ENCODE peak calls at places on chromosomes 11 and 22, in four cellular contexts. O, Y, B and U are unnamed samples.

GRCh38 chr11:69999721-70000120 is 78.4 kb upstream of the ANO1 start:
- DNase-seq in O (no peak), Y (no peak), B (no peak), U (no peak)

GRCh38 chr11:60634151-60634550 is 65.3 kb upstream of the MS4A8 start:
- DNase-seq in O (no peak), Y (no peak), B (peak), U (no peak)

GRCh38 chr22:48425091-48425506 is 1402.6 kb downstream of the BRD1 start:
- DNase-seq in O (no peak), Y (no peak), B (no peak), U (no peak)

GRCh38 chr22:41908409-41909289 is 6.2 kb downstream of the SHISA8 start:
- DNase-seq in O (no peak), Y (no peak), B (peak), U (no peak)

GRCh38 chr11:19577849-19578619 is 134.6 kb upstream of the NAV2 start:
- DNase-seq in O (peak), Y (peak), B (no peak), U (no peak)

GRCh38 chr11:68998390-68998911 is 14.6 kb downstream of the MRGPRF start:
- DNase-seq in O (no peak), Y (peak), B (no peak), U (no peak)

GRCh38 chr22:50627452-50627913 is 469 bp downstream of the ARSA start:
- DNase-seq in O (peak), Y (no peak), B (peak), U (no peak)

GRCh38 chr11:69449320-69450063 is 32.0 kb upstream of the LINC01488 start:
- DNase-seq in O (peak), Y (peak), B (peak), U (no peak)

GRCh38 chr11:69170704-69171103 is 15.0 kb downstream of the SMIM38 start:
- DNase-seq in O (no peak), Y (no peak), B (no peak), U (no peak)

GRCh38 chr11:96228472-96228871 is 114.5 kb downstream of the MAML2 start:
- DNase-seq in O (peak), Y (peak), B (no peak), U (no peak)

GRCh38 chr22:40797427-40797826 is 21.7 kb downstream of the SLC25A17 start:
- DNase-seq in O (no peak), Y (no peak), B (no peak), U (no peak)

GRCh38 chr11:11731311-11732083 is 109.7 kb upstream of the GALNT18 start:
- DNase-seq in O (no peak), Y (no peak), B (no peak), U (no peak)

GRCh38 chr22:24953294-24954113 is 988 bp downstream of the KIAA1671 start:
- DNase-seq in O (peak), Y (peak), B (no peak), U (no peak)

GRCh38 chr11:119169272-119169719 is 771 bp downstream of the NLRX1 start:
- DNase-seq in O (peak), Y (no peak), B (peak), U (no peak)

GRCh38 chr11:77125191-77125590 is 2.9 kb upstream of the MYO7A start:
- DNase-seq in O (no peak), Y (peak), B (no peak), U (no peak)

DNA sequence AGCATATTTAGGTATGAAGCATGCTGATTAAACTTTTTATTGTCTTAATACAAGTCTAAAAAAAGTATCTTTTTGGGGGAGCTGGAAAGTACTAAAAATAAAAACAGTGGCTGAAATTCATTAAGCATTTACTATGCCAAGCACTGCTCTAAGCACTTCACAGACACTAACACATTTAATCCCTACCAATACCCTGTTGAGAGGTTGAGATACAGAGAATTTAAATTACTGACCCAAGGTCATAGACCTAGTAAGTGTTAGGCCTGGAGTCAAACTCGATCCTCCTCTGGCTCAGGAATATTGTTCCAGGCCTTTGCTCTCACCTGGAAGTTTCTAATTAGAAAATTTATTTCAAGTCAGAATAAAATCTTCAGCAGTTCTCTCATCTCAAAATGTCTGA is 18.6 kb downstream of the BDNF start:
- DNase-seq in O (no peak), Y (no peak), B (no peak), U (no peak)
- TF ChIP-seq CTCF in O (no peak), Y (no peak), B (no peak), U (no peak)

GRCh38 chr11:92388380-92388779 is 163.8 kb downstream of the FAT3 start:
- DNase-seq in O (no peak), Y (no peak), B (no peak), U (no peak)
- TF ChIP-seq CTCF in O (no peak), Y (no peak), B (peak), U (peak)

GRCh38 chr22:37167176-37167980 is 17.7 kb upstream of the IL2RB start:
- DNase-seq in O (no peak), Y (peak), B (no peak), U (no peak)

GRCh38 chr22:37169947-37170688 is 17.9 kb downstream of the C1QTNF6 start:
- DNase-seq in O (no peak), Y (peak), B (no peak), U (no peak)

GRCh38 chr22:37169412-37169811 is 18.6 kb downstream of the C1QTNF6 start:
- DNase-seq in O (no peak), Y (no peak), B (no peak), U (no peak)

GRCh38 chr22:37166675-37167066 is 17.0 kb upstream of the IL2RB start:
- DNase-seq in O (peak), Y (peak), B (peak), U (peak)

DNA sequence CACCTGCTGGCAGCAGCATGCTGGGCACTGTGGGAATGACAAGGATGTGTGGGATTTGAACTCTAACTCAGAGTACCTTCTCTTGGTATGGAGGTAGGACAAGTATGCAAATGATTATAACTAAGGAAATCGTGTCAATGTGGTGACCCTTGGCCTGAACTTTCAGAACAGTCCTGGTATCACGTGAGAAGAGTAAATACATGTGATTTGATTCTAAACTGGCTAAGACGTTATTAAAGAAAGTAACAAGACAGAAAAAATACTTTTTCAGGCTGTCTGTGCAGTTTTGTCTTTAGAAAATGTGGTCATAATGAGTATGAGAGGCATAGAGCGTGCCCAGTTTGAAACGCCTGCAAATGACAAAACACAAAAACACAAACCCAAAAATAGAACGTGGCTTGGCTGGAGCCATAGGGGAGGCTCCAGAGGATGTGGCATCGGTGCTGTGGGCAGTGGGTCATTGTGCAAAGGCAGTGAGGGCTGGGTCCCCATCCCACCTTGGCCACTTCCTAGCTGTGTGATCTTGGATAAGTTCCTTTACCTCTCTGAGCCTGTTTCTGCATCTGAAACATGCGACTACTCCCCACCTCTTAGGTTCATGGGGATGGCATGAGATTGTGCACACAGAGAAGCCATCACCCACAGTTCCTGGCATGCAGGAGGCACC is 18.4 kb upstream of the IL2RB start:
- DNase-seq in O (no peak), Y (no peak), B (no peak), U (no peak)
- TF ChIP-seq CTCF in O (no peak), Y (no peak), B (no peak), U (no peak)

GRCh38 chr11:61647529-61647928 is 32.7 kb upstream of the DAGLA start:
- DNase-seq in O (no peak), Y (no peak), B (no peak), U (no peak)
- TF ChIP-seq CTCF in O (no peak), Y (no peak), B (no peak), U (no peak)

DNA sequence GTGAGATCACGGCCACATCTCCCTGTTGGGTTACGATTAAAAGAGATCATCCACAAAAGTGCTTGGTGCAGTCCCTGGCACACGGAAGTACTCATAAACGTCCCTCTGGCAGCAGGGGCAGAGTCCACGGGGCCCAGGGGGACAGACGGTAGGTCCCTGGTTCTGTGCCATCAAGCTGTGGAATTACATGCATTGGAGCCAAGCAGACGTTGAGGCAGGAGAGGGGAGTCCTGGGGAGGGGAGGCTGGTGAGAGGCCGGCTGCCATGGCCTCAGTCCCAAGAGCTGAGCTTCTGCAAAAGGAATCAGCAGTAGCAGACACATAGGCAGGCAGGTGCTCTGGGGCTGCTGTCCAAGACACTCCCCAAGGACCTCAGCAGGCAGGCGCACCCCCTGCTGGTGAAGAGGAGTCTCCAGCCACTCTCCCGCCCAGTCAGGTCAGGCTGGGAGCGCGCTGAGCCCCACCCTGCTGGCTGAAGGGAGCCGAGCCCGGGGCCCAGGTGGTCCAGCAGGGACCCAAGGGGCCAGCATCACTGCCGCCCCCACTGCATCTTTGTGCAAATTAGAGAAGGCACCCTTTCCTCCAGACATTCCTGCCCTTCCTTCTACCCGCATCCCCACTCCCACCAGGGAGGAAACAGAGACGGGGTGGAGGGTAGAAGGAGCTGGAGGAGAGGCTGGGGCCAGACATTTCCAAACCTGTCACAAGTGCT is 7.6 kb upstream of the KCTD17 start:
- DNase-seq in O (no peak), Y (peak), B (peak), U (peak)
- TF ChIP-seq CTCF in O (peak), Y (peak), B (peak), U (peak)

DNA sequence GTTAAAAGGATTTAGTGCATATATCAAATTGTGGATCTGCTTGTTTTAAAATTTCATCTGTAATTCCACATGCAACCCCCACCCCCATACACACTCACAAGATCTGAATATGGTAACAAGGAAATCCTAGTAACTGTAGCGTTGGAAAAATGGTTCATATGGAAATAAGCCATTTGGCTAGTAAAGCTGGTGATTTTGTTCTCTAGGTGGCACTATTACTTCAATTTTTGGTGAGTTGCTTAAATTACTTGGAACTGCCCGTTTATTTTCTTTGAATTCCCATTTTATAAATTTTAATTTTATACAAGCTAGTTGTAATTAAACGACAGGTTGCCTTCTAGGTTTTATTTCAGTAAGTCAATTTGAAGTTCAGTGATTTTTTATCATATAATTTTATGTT is 5.3 kb downstream of the BDNF start:
- DNase-seq in O (no peak), Y (no peak), B (no peak), U (no peak)
- TF ChIP-seq CTCF in O (no peak), Y (no peak), B (no peak), U (peak)

GRCh38 chr11:13216019-13217006 is 61.3 kb upstream of the BMAL1 start:
- DNase-seq in O (no peak), Y (peak), B (no peak), U (no peak)
- TF ChIP-seq CTCF in O (no peak), Y (no peak), B (no peak), U (no peak)